ENCODE peak calls at places on chromosomes 13 and 19, in nine cellular contexts. H is HS-5, I is psoas muscle, X is sciatic nerve, V is T-helper 1 cell, L is germinal center, N is GM12878, M is T-helper 9 cell, T is NCI-H1694 treated with DMSO at 0.1 percent for 48 hours. F is an unnamed sample.

GRCh38 chr19:32581704-32582164 is 744 bp downstream of the PDCD5 start:
- DNase-seq in H (no peak), I (peak), X (no peak), V (no peak), L (no peak), N (no peak), M (no peak), T (no peak), F (no peak)

GRCh38 chr13:113398963-113399754 is 35.2 kb upstream of the GRTP1 start:
- DNase-seq in H (no peak), I (peak), X (no peak), V (no peak), L (no peak), N (no peak), M (no peak), T (no peak), F (peak)

GRCh38 chr13:61144834-61145593 is 270.6 kb downstream of the PCDH20 start:
- DNase-seq in H (no peak), I (no peak), X (no peak), V (no peak), L (no peak), N (no peak), M (no peak), T (no peak), F (no peak)

GRCh38 chr19:5826531-5827341 is 12.8 kb downstream of the FUT6 start:
- DNase-seq in H (no peak), I (no peak), X (no peak), V (no peak), L (peak), N (no peak), M (peak), T (peak), F (peak)

GRCh38 chr13:113729329-113730019 is 29.6 kb upstream of the TMEM255B start:
- DNase-seq in H (no peak), I (no peak), X (no peak), V (no peak), L (no peak), N (no peak), M (no peak), T (no peak), F (no peak)

GRCh38 chr13:44732503-44733098 is 156.5 kb upstream of the TSC22D1 start:
- DNase-seq in H (no peak), I (peak), X (no peak), V (no peak), L (no peak), N (no peak), M (no peak), T (no peak), F (no peak)

GRCh38 chr19:2110822-2111221 is 14.1 kb downstream of the IZUMO4 start:
- DNase-seq in H (no peak), I (no peak), X (no peak), V (no peak), L (no peak), N (no peak), M (no peak), T (no peak), F (no peak)

GRCh38 chr13:35917942-35918645 is 213.1 kb downstream of the DCLK1 start:
- DNase-seq in H (no peak), I (no peak), X (no peak), V (no peak), L (no peak), N (no peak), M (no peak), T (no peak), F (no peak)

GRCh38 chr19:21022996-21023395 is 2.5 kb downstream of the ZNF430 start:
- DNase-seq in H (no peak), I (no peak), X (no peak), V (no peak), L (no peak), N (no peak), M (no peak), T (no peak), F (no peak)

GRCh38 chr13:112453207-112453829 is 77.2 kb downstream of the SPACA7 start:
- DNase-seq in H (no peak), I (peak), X (no peak), V (no peak), L (no peak), N (no peak), M (no peak), T (no peak), F (peak)

GRCh38 chr19:47071731-47072130 is 23.3 kb upstream of the TMEM160 start:
- DNase-seq in H (no peak), I (no peak), X (no peak), V (no peak), L (no peak), N (no peak), M (no peak), T (no peak), F (no peak)

GRCh38 chr19:6018786-6019185 is 40.8 kb upstream of the RANBP3 start:
- DNase-seq in H (no peak), I (peak), X (no peak), V (no peak), L (no peak), N (no peak), M (no peak), T (no peak), F (no peak)

GRCh38 chr13:50124536-50125305 is 109.5 kb downstream of the KCNRG start:
- DNase-seq in H (no peak), I (peak), X (no peak), V (no peak), L (no peak), N (no peak), M (peak), T (peak), F (peak)

GRCh38 chr19:55647732-55648656 is at the start of gene CCDC106:
- DNase-seq in H (no peak), I (peak), X (peak), V (no peak), L (peak), N (no peak), M (no peak), T (peak), F (peak)

GRCh38 chr13:42495256-42495655 is 78.7 kb upstream of the TNFSF11 start:
- DNase-seq in H (no peak), I (no peak), X (no peak), V (no peak), L (no peak), N (no peak), M (no peak), T (no peak), F (no peak)

GRCh38 chr19:55549500-55550320 is 4.4 kb upstream of the SBK3 start:
- DNase-seq in H (peak), I (peak), X (no peak), V (no peak), L (no peak), N (no peak), M (no peak), T (peak), F (no peak)

GRCh38 chr19:29329460-29330134 is 116.6 kb upstream of the UQCRFS1 start:
- DNase-seq in H (no peak), I (no peak), X (no peak), V (no peak), L (no peak), N (no peak), M (no peak), T (no peak), F (no peak)

GRCh38 chr19:34904521-34904845 is 22.2 kb upstream of the ZNF30 start:
- DNase-seq in H (no peak), I (no peak), X (no peak), V (no peak), L (no peak), N (no peak), M (no peak), T (no peak), F (no peak)

GRCh38 chr19:4007836-4008539 is 452 bp downstream of the PIAS4 start:
- DNase-seq in H (no peak), I (peak), X (no peak), V (no peak), L (peak), N (no peak), M (no peak), T (no peak), F (peak)

GRCh38 chr19:17687857-17688784 is at the start of gene UNC13A:
- DNase-seq in H (no peak), I (peak), X (no peak), V (peak), L (peak), N (no peak), M (peak), T (peak), F (no peak)

GRCh38 chr13:46489586-46490023 is 63.4 kb upstream of the LRCH1 start:
- DNase-seq in H (peak), I (peak), X (no peak), V (no peak), L (no peak), N (no peak), M (no peak), T (no peak), F (no peak)

GRCh38 chr19:47485210-47485609 is 1.2 kb upstream of the KPTN start:
- DNase-seq in H (no peak), I (peak), X (no peak), V (no peak), L (no peak), N (no peak), M (no peak), T (no peak), F (no peak)

GRCh38 chr19:54257116-54257480 is at the start of gene LILRB5:
- DNase-seq in H (no peak), I (no peak), X (no peak), V (no peak), L (no peak), N (no peak), M (no peak), T (no peak), F (peak)

GRCh38 chr19:52993342-52994178 is 20.2 kb upstream of the ERVV-1 start:
- DNase-seq in H (no peak), I (peak), X (peak), V (peak), L (peak), N (no peak), M (peak), T (no peak), F (peak)

GRCh38 chr13:111912991-111913781 is 153.8 kb upstream of the SOX1 start:
- DNase-seq in H (no peak), I (no peak), X (no peak), V (no peak), L (no peak), N (no peak), M (no peak), T (no peak), F (peak)

GRCh38 chr13:50911051-50911690 is 1.6 kb downstream of the RNASEH2B start:
- DNase-seq in H (no peak), I (no peak), X (no peak), V (no peak), L (peak), N (no peak), M (no peak), T (peak), F (no peak)

GRCh38 chr19:52190679-52191293 is 934 bp downstream of the PPP2R1A start:
- DNase-seq in H (peak), I (peak), X (peak), V (no peak), L (no peak), N (no peak), M (no peak), T (no peak), F (no peak)

GRCh38 chr13:45016792-45017425 is 27.6 kb downstream of the GPALPP1 start:
- DNase-seq in H (no peak), I (no peak), X (no peak), V (no peak), L (no peak), N (no peak), M (no peak), T (no peak), F (no peak)

GRCh38 chr19:54021932-54022331 is 30.5 kb downstream of the CACNG6 start:
- DNase-seq in H (no peak), I (no peak), X (no peak), V (no peak), L (no peak), N (no peak), M (no peak), T (no peak), F (no peak)

GRCh38 chr13:27034678-27035111 is 136.9 kb downstream of the USP12 start:
- DNase-seq in H (no peak), I (no peak), X (no peak), V (no peak), L (no peak), N (no peak), M (no peak), T (no peak), F (peak)

GRCh38 chr19:11931051-11931450 is 6.1 kb downstream of the ZNF700 start:
- DNase-seq in H (no peak), I (no peak), X (no peak), V (no peak), L (no peak), N (no peak), M (no peak), T (no peak), F (no peak)

GRCh38 chr13:79522583-79522982 is 41.6 kb downstream of the NDFIP2 start:
- DNase-seq in H (no peak), I (no peak), X (no peak), V (no peak), L (no peak), N (peak), M (no peak), T (no peak), F (no peak)

GRCh38 chr19:8145969-8146368 is 3.4 kb downstream of the FBN3 start:
- DNase-seq in H (no peak), I (no peak), X (no peak), V (no peak), L (no peak), N (no peak), M (no peak), T (no peak), F (no peak)

GRCh38 chr13:44335463-44335862 is 38.2 kb upstream of the SERP2 start:
- DNase-seq in H (no peak), I (no peak), X (no peak), V (no peak), L (no peak), N (no peak), M (no peak), T (no peak), F (no peak)

GRCh38 chr13:77697208-77698103 is at the start of gene SLAIN1:
- DNase-seq in H (no peak), I (peak), X (peak), V (peak), L (peak), N (no peak), M (peak), T (peak), F (peak)

GRCh38 chr13:63092461-63092860 is 1676.8 kb upstream of the PCDH20 start:
- DNase-seq in H (no peak), I (no peak), X (no peak), V (no peak), L (no peak), N (no peak), M (no peak), T (no peak), F (no peak)

GRCh38 chr13:25118371-25118770 is 22.4 kb downstream of the PABPC3 start:
- DNase-seq in H (no peak), I (no peak), X (no peak), V (no peak), L (peak), N (no peak), M (no peak), T (no peak), F (no peak)

GRCh38 chr13:20356437-20356836 is 124.3 kb upstream of the GJB6 start:
- DNase-seq in H (no peak), I (no peak), X (no peak), V (no peak), L (no peak), N (no peak), M (no peak), T (no peak), F (no peak)

GRCh38 chr19:5795382-5795919 is 4.5 kb upstream of the DUS3L start:
- DNase-seq in H (no peak), I (no peak), X (no peak), V (no peak), L (no peak), N (no peak), M (no peak), T (no peak), F (no peak)

F was measured in left lobe of liver.